ENCODE peak calls at places on chromosomes 1 and 21, in seven cellular contexts. E is HEK293T, I is GM12878, S is WTC11, Y is K562, X is HepG2, G is H1. R is an unnamed sample.

GRCh38 chr21:16239659-16240265 is 510.0 kb downstream of the USP25 start:
- DNase-seq in I (no peak), E (peak), X (no peak), Y (no peak), G (no peak), S (no peak), R (no peak)

GRCh38 chr1:7117599-7118281 is 332.5 kb downstream of the CAMTA1 start:
- DNase-seq in G (peak), I (no peak), E (peak), S (peak), Y (no peak), X (no peak), R (peak)

GRCh38 chr1:25055961-25056360 is 125.9 kb upstream of the RUNX3 start:
- DNase-seq in Y (no peak), E (no peak), X (no peak), S (no peak), G (no peak), I (no peak), R (no peak)

GRCh38 chr1:176976771-176977170 is 187.7 kb downstream of the ASTN1 start:
- DNase-seq in I (no peak), S (no peak), Y (no peak), E (no peak), G (no peak), X (no peak), R (no peak)

GRCh38 chr1:234437423-234438171 is 41.4 kb downstream of the TARBP1 start:
- DNase-seq in E (no peak), I (no peak), G (no peak), Y (no peak), X (peak), S (no peak), R (no peak)

GRCh38 chr1:13922440-13922839 is 222.5 kb downstream of the PRDM2 start:
- DNase-seq in Y (no peak), G (no peak), I (no peak), X (no peak), E (no peak), S (no peak), R (no peak)

GRCh38 chr1:23745515-23745914 is 2.2 kb downstream of the ELOA start:
- DNase-seq in Y (peak), I (no peak), G (no peak), S (no peak), X (peak), E (peak), R (peak)

GRCh38 chr1:229059671-229060079 is 211.2 kb upstream of the RAB4A start:
- DNase-seq in G (no peak), S (no peak), I (no peak), Y (no peak), E (no peak), X (no peak), R (no peak)

GRCh38 chr1:201737350-201738060 is 91.5 kb upstream of the IPO9 start:
- DNase-seq in E (no peak), G (no peak), X (no peak), S (no peak), I (no peak), Y (no peak), R (no peak)

GRCh38 chr21:34082769-34083168 is 9.4 kb downstream of the MRPS6 start:
- DNase-seq in X (no peak), I (no peak), G (no peak), Y (no peak), S (no peak), E (no peak), R (no peak)

GRCh38 chr1:165954940-165955339 is 127.5 kb downstream of the UCK2 start:
- DNase-seq in I (no peak), E (no peak), S (no peak), X (no peak), Y (no peak), G (no peak), R (no peak)

GRCh38 chr1:156865865-156866678 is 5.4 kb downstream of the NTRK1 start:
- DNase-seq in I (no peak), G (no peak), S (no peak), Y (peak), E (no peak), X (no peak), R (no peak)

GRCh38 chr1:93704063-93704462 is 22.4 kb upstream of the BCAR3 start:
- DNase-seq in X (no peak), E (no peak), S (no peak), G (no peak), I (peak), Y (no peak), R (no peak)

GRCh38 chr21:45562965-45563364 is 20.7 kb upstream of the SLC19A1 start:
- DNase-seq in S (no peak), E (no peak), I (no peak), Y (no peak), X (no peak), G (peak), R (no peak)

GRCh38 chr1:165161130-165161529 is 195.4 kb downstream of the LMX1A start:
- DNase-seq in X (no peak), E (no peak), S (no peak), Y (no peak), G (no peak), I (no peak), R (no peak)

GRCh38 chr21:17570773-17571172 is 41.9 kb downstream of the BTG3 start:
- DNase-seq in Y (no peak), I (no peak), X (no peak), E (no peak), G (no peak), S (no peak), R (no peak)

GRCh38 chr1:58802640-58803476 is 19.0 kb upstream of the JUN start:
- DNase-seq in G (no peak), S (no peak), I (no peak), X (no peak), E (no peak), Y (no peak), R (no peak)

GRCh38 chr1:79679916-79680315 is 673.4 kb upstream of the ADGRL4 start:
- DNase-seq in G (no peak), Y (no peak), I (no peak), S (no peak), E (no peak), X (no peak), R (no peak)

GRCh38 chr1:204073837-204074273 is 940 bp downstream of the SOX13 start:
- DNase-seq in G (no peak), E (no peak), S (no peak), Y (no peak), I (no peak), X (no peak), R (no peak)

GRCh38 chr1:161792740-161793139 is 26.6 kb downstream of the ATF6 start:
- DNase-seq in E (peak), G (no peak), S (no peak), Y (peak), X (peak), I (peak), R (peak)

GRCh38 chr1:29354511-29355098 is 118.3 kb downstream of the PTPRU start:
- DNase-seq in Y (peak), X (no peak), G (no peak), S (no peak), E (no peak), I (no peak), R (no peak)

GRCh38 chr1:89531480-89532139 is 7.0 kb downstream of the LRRC8B start:
- DNase-seq in S (no peak), X (no peak), E (no peak), G (no peak), Y (no peak), I (no peak), R (no peak)

GRCh38 chr1:156874572-156874971 is 13.9 kb downstream of the NTRK1 start:
- DNase-seq in S (no peak), X (no peak), I (no peak), E (no peak), G (no peak), Y (no peak), R (no peak)

GRCh38 chr1:11655263-11656079 is 794 bp downstream of the FBXO44 start:
- DNase-seq in Y (no peak), S (no peak), X (no peak), G (no peak), I (no peak), E (no peak), R (no peak)

GRCh38 chr1:183780159-183780558 is 24.8 kb upstream of the RGL1 start:
- DNase-seq in I (no peak), X (peak), E (no peak), G (no peak), S (no peak), Y (no peak), R (no peak)

GRCh38 chr1:181712636-181713238 is 229.4 kb downstream of the CACNA1E start:
- DNase-seq in S (no peak), G (no peak), Y (no peak), I (no peak), E (no peak), X (no peak), R (no peak)

GRCh38 chr1:188949701-188950100 is 1528.0 kb downstream of the BRINP3 start:
- DNase-seq in Y (no peak), E (no peak), I (no peak), S (no peak), X (no peak), G (no peak), R (no peak)

GRCh38 chr1:92900539-92900938 is 60.7 kb downstream of the DIPK1A start:
- DNase-seq in Y (no peak), I (no peak), X (no peak), S (no peak), E (no peak), G (no peak), R (no peak)

GRCh38 chr1:184890539-184890973 is 83.8 kb downstream of the NIBAN1 start:
- DNase-seq in S (no peak), I (no peak), Y (no peak), X (no peak), G (no peak), E (no peak), R (no peak)

GRCh38 chr1:56645663-56646330 is 683 bp downstream of the PRKAA2 start:
- DNase-seq in G (peak), E (peak), Y (no peak), I (no peak), X (peak), S (peak), R (no peak)

GRCh38 chr21:26332873-26333272 is 162.3 kb upstream of the APP start:
- DNase-seq in Y (no peak), S (no peak), X (no peak), E (no peak), I (no peak), G (no peak), R (no peak)

GRCh38 chr1:2452583-2453315 is 23.3 kb upstream of the PLCH2 start:
- DNase-seq in Y (no peak), I (no peak), S (no peak), E (no peak), G (no peak), X (no peak), R (no peak)
- TF ChIP-seq SP1 in Y (no peak), I (no peak), S (no peak), E (no peak), G (no peak), X (no peak), R (no peak)

GRCh38 chr21:27561116-27561515 is 594.2 kb upstream of the ADAMTS5 start:
- DNase-seq in S (no peak), I (no peak), X (no peak), Y (no peak), E (no peak), G (no peak), R (no peak)
- TF ChIP-seq SP1 in S (no peak), I (no peak), X (no peak), Y (no peak), E (no peak), G (no peak), R (no peak)

DNA sequence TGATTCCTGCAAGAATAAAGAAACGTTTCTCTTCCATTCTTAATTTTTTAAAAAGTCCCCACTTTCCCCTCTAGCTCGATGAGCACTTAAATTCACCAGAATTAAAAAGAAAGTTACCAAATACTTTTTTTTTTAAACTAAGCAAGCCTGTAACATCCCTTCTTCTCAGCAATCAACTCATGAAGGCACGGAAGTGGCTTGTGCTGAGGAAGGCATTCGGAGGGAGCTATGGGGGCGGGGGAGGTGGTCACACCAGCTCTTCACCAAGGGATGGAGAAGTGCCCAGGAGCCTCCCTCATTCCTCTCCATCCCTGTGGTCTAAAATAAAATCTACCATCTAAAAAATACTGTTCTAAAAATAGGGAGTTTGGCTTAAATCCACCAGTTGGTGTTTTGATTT is 61.3 kb downstream of the GADD45A start:
- DNase-seq in I (no peak), S (peak), Y (no peak), E (no peak), X (no peak), G (no peak), R (no peak)
- TF ChIP-seq SP1 in I (no peak), S (no peak), Y (no peak), E (no peak), X (no peak), G (no peak), R (no peak)

GRCh38 chr1:96492236-96492635 is 229.3 kb upstream of the PTBP2 start:
- DNase-seq in G (no peak), I (no peak), S (no peak), Y (no peak), E (peak), X (no peak), R (no peak)

GRCh38 chr1:96488777-96489176 is 232.8 kb upstream of the PTBP2 start:
- DNase-seq in E (no peak), Y (no peak), G (no peak), S (no peak), I (no peak), X (no peak), R (no peak)

GRCh38 chr1:96482615-96483014 is 239.0 kb upstream of the PTBP2 start:
- DNase-seq in Y (no peak), E (no peak), S (no peak), G (no peak), X (no peak), I (no peak), R (no peak)

GRCh38 chr1:96487961-96488360 is 233.6 kb upstream of the PTBP2 start:
- DNase-seq in S (no peak), X (no peak), Y (no peak), E (no peak), I (no peak), G (no peak), R (no peak)

GRCh38 chr1:96487404-96487803 is 234.2 kb upstream of the PTBP2 start:
- DNase-seq in G (no peak), I (no peak), E (no peak), Y (no peak), S (no peak), X (no peak), R (peak)
- TF ChIP-seq SP1 in G (no peak), I (no peak), E (no peak), Y (no peak), S (no peak), X (no peak), R (no peak)